ENCODE peak calls at places on chromosomes 11 and 22, in six cellular contexts. Q is germinal center, H is spleen, X is NCI-H510A, L is mesendoderm, F is kidney tubule cell. K is an unnamed sample.

GRCh38 chr11:34827239-34827638 is 88.9 kb downstream of the APIP start:
- DNase-seq in Q (no peak), L (no peak), H (no peak), X (no peak), F (no peak), K (no peak)

GRCh38 chr11:11975201-11976092 is 33.0 kb downstream of the DKK3 start:
- DNase-seq in L (peak), X (no peak), F (no peak), H (no peak), Q (no peak), K (no peak)

GRCh38 chr11:109708184-109708583 is 286.2 kb downstream of the C11orf87 start:
- DNase-seq in L (no peak), X (no peak), H (no peak), Q (no peak), F (no peak), K (no peak)

GRCh38 chr22:30457964-30458363 is 13.9 kb downstream of the SEC14L3 start:
- DNase-seq in X (no peak), H (no peak), L (no peak), Q (no peak), F (peak), K (no peak)

GRCh38 chr11:67656278-67656922 is 5.9 kb upstream of the ACY3 start:
- DNase-seq in H (no peak), F (peak), L (peak), X (no peak), Q (no peak), K (no peak)

GRCh38 chr11:103125462-103125861 is 16.2 kb downstream of the DYNC2H1 start:
- DNase-seq in L (no peak), F (no peak), Q (no peak), X (no peak), H (no peak), K (no peak)

GRCh38 chr11:3056296-3057068 is 741 bp downstream of the CARS1 start:
- DNase-seq in L (no peak), X (no peak), F (peak), H (no peak), Q (no peak), K (no peak)

GRCh38 chr22:41656515-41656914 is 32.2 kb downstream of the SNU13 start:
- DNase-seq in F (no peak), X (no peak), Q (no peak), L (no peak), H (no peak), K (no peak)

GRCh38 chr11:82906236-82906635 is 4.7 kb downstream of the DDIAS start:
- DNase-seq in L (peak), H (no peak), X (no peak), F (peak), Q (no peak), K (no peak)

GRCh38 chr22:30044369-30044768 is 35.9 kb upstream of the HORMAD2 start:
- DNase-seq in Q (no peak), H (no peak), L (no peak), F (peak), X (peak), K (no peak)

GRCh38 chr11:69337211-69337721 is 43.3 kb downstream of the MYEOV start:
- DNase-seq in F (peak), Q (peak), H (no peak), X (peak), L (no peak), K (no peak)

GRCh38 chr11:129277216-129277838 is 85.2 kb upstream of the ARHGAP32 start:
- DNase-seq in Q (no peak), X (peak), L (no peak), F (peak), H (no peak), K (no peak)

GRCh38 chr11:44865866-44866272 is 84.8 kb downstream of the TP53I11 start:
- DNase-seq in F (no peak), H (peak), L (no peak), Q (no peak), X (no peak), K (no peak)

GRCh38 chr22:45997775-45998637 is 21.0 kb upstream of the WNT7B start:
- DNase-seq in Q (no peak), L (no peak), H (peak), X (no peak), F (no peak), K (no peak)

GRCh38 chr11:66631883-66632282 is 6.6 kb upstream of the RBM4 start:
- DNase-seq in L (no peak), X (no peak), H (no peak), F (no peak), Q (no peak), K (no peak)

GRCh38 chr22:22201185-22201924 is 43.2 kb upstream of the VPREB1 start:
- DNase-seq in H (peak), F (peak), Q (peak), X (no peak), L (peak), K (no peak)

GRCh38 chr11:105861225-105861624 is 160.8 kb downstream of the MSANTD4 start:
- DNase-seq in F (peak), L (peak), H (no peak), Q (no peak), X (no peak), K (no peak)

GRCh38 chr11:114307524-114308203 is 11.5 kb downstream of the NNMT start:
- DNase-seq in X (no peak), L (no peak), Q (no peak), H (no peak), F (peak), K (no peak)

GRCh38 chr22:20024225-20025087 is 3.5 kb downstream of the TANGO2 start:
- DNase-seq in X (no peak), H (peak), Q (no peak), F (no peak), L (no peak), K (no peak)

GRCh38 chr11:37988031-37988430 is 1390.0 kb upstream of the RAG2 start:
- DNase-seq in L (no peak), X (no peak), F (no peak), Q (no peak), H (no peak), K (no peak)

GRCh38 chr11:7648264-7648663 is 25.0 kb downstream of the CYB5R2 start:
- DNase-seq in Q (no peak), L (no peak), H (no peak), F (no peak), X (no peak), K (no peak)

GRCh38 chr11:102144357-102145342 is 34.4 kb downstream of the YAP1 start:
- DNase-seq in Q (no peak), L (no peak), H (no peak), F (no peak), X (no peak), K (no peak)

GRCh38 chr11:69003301-69003865 is 9.7 kb downstream of the MRGPRF start:
- DNase-seq in F (no peak), X (no peak), H (peak), Q (no peak), L (no peak), K (no peak)

GRCh38 chr22:49218142-49218541 is 609.5 kb downstream of the BRD1 start:
- DNase-seq in F (no peak), X (no peak), L (no peak), H (no peak), Q (no peak), K (no peak)

GRCh38 chr11:47351159-47352126 is 1.1 kb downstream of the MYBPC3 start:
- DNase-seq in Q (no peak), X (no peak), F (no peak), L (peak), H (no peak), K (no peak)

K was measured in effector memory CD4-positive, alpha-beta T cell.